ENCODE peak calls at places on chromosomes 6 and 20, in six cellular contexts. L is RCC 7860, D is right cardiac atrium, S is RPMI7951, J is Right ventricle myocardium inferior, V is D341Med. Y is an unnamed sample.

GRCh38 chr20:21102252-21102609 is 3.9 kb downstream of the LINC00237 start:
- DNase-seq in L (no peak), D (no peak), S (peak; percentile 40), J (no peak), V (peak; percentile 47), Y (no peak)

GRCh38 chr20:58361549-58361948 is 27.5 kb upstream of the VAPB start:
- DNase-seq in L (no peak), D (peak; percentile 54), S (peak; percentile 88), J (no peak), V (no peak), Y (no peak)

GRCh38 chr6:120200853-120201252 is 851.3 kb upstream of the MAN1A1 start:
- DNase-seq in L (no peak), D (no peak), S (no peak), J (no peak), V (no peak), Y (no peak)

GRCh38 chr20:12207875-12208274 is 290.2 kb downstream of the BTBD3 start:
- DNase-seq in L (no peak), D (no peak), S (peak; percentile 27), J (no peak), V (peak; percentile 38), Y (peak; percentile 1)

GRCh38 chr6:46990031-46990644 is 52.0 kb downstream of the ADGRF1 start:
- DNase-seq in L (no peak), D (peak; percentile 46), S (no peak), J (no peak), V (peak; percentile 56), Y (no peak)

GRCh38 chr6:44439270-44440045 is 52.0 kb downstream of the CDC5L start:
- DNase-seq in L (no peak), D (no peak), S (peak; percentile 60), J (no peak), V (no peak), Y (no peak)

GRCh38 chr6:151807513-151808330 is at the start of gene ESR1:
- DNase-seq in L (no peak), D (peak; percentile 20), S (no peak), J (peak; percentile 65), V (peak; percentile 46), Y (no peak)

GRCh38 chr20:37992802-37993538 is 40.3 kb downstream of the TTI1 start:
- DNase-seq in L (peak; percentile 34), D (no peak), S (peak; percentile 91), J (no peak), V (peak; percentile 71), Y (no peak)

GRCh38 chr20:4453369-4453768 is 268.3 kb upstream of the PRND start:
- DNase-seq in L (no peak), D (no peak), S (no peak), J (no peak), V (no peak), Y (no peak)